ENCODE peak calls at places on chromosomes 2 and 18, in nine cellular contexts. E is pancreas, U is adrenal gland, T is ascending aorta, J is lower lobe of right lung, F is PC-9, O is spleen, G is neural progenitor cell, Z is GM23338. A is an unnamed sample. For H3K4me1, the result is how much of the 10 kb centered on the place peaks cover.

GRCh38 chr18:25352629-25353005 is 651 bp upstream of the ZNF521 start:
- DNase-seq in E (no peak), U (no peak), T (no peak), J (no peak), F (no peak), O (no peak), G (no peak), Z (no peak), A (no peak)

GRCh38 chr2:124317628-124318027 is 292.5 kb downstream of the CNTNAP5 start:
- DNase-seq in E (no peak), U (no peak), T (no peak), J (no peak), F (no peak), O (no peak), G (no peak), Z (no peak), A (no peak)

GRCh38 chr2:214096200-214096599 is 314.7 kb upstream of the VWC2L start:
- DNase-seq in E (no peak), U (no peak), T (no peak), J (no peak), F (no peak), O (no peak), G (no peak), Z (no peak), A (no peak)

GRCh38 chr2:20224191-20224715 is 677 bp downstream of the SDC1 start:
- DNase-seq in E (no peak), U (no peak), T (no peak), J (no peak), F (peak), O (no peak), G (peak), Z (no peak), A (no peak)

GRCh38 chr2:164843346-164843841 is 1.8 kb upstream of the COBLL1 start:
- DNase-seq in E (no peak), U (no peak), T (no peak), J (no peak), F (no peak), O (no peak), G (no peak), Z (no peak), A (no peak)

GRCh38 chr18:44799422-44800421 is 119.0 kb downstream of the SETBP1 start:
- DNase-seq in E (no peak), U (no peak), T (no peak), J (no peak), F (no peak), O (no peak), G (no peak), Z (no peak), A (no peak)

GRCh38 chr2:61900246-61900645 is 5.2 kb upstream of the COMMD1 start:
- DNase-seq in E (no peak), U (no peak), T (no peak), J (no peak), F (no peak), O (no peak), G (no peak), Z (no peak), A (no peak)

GRCh38 chr2:217926801-217927200 is 76.0 kb downstream of the TNS1 start:
- DNase-seq in E (peak), U (no peak), T (no peak), J (no peak), F (no peak), O (no peak), G (no peak), Z (no peak), A (no peak)

GRCh38 chr18:58714259-58714658 is 43.0 kb downstream of the MALT1 start:
- DNase-seq in E (no peak), U (no peak), T (no peak), J (no peak), F (no peak), O (no peak), G (no peak), Z (no peak), A (no peak)

GRCh38 chr2:176491172-176491904 is 222.1 kb downstream of the MTX2 start:
- DNase-seq in E (no peak), U (no peak), T (no peak), J (no peak), F (peak), O (no peak), G (no peak), Z (peak), A (no peak)

GRCh38 chr2:176492583-176492982 is 223.3 kb downstream of the MTX2 start:
- DNase-seq in E (no peak), U (no peak), T (no peak), J (no peak), F (no peak), O (no peak), G (no peak), Z (no peak), A (no peak)

GRCh38 chr2:176488446-176488845 is 219.2 kb downstream of the MTX2 start:
- DNase-seq in E (no peak), U (no peak), T (no peak), J (no peak), F (no peak), O (no peak), G (no peak), Z (no peak), A (no peak)

GRCh38 chr2:176493221-176493825 is 224.1 kb downstream of the MTX2 start:
- DNase-seq in E (no peak), U (no peak), T (no peak), J (no peak), F (no peak), O (no peak), G (no peak), Z (no peak), A (no peak)

DNA sequence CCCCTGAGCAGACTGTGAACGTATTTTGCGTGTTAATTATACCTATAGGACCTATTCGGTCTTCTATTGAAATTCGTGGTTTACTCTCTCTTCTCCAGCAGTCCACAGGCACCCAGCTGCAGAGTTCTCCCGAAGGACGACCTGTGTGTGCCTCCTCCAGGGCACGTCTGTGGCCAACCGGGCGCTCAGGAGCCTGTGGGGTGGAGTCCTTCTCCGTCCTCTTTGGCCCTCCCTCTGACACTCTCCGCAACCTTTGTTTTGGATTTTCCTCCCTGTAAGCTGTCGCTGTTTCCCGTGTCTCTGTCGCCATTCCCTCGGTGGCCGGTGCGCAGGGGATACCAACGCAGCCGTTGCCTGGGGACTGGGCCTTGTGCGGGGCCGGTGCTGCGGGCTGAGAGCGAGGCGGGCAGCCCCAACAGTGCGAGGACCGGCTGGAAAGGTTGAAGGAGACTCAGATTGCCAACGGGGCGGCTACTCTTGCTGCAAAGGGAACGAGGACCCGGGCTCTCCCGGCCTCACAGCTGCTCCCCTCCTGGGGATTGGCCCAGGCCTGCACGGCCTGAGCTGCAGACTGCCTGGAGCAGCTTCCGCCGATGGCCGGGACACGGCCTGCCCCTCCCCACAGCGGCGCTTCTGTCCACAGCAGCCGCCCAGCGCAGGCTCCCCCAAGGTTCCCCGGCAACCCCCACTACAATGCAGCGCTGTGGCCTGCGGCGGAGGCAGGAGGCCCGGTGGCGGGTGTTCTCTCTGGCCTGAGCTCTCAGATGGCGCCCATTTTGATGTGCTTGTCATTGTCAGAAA is 221.0 kb downstream of the MTX2 start:
- DNase-seq in E (peak), U (peak), T (no peak), J (no peak), F (peak), O (no peak), G (peak), Z (peak), A (no peak)
- H3K27ac ChIP-seq in E (no peak), U (no peak), T (no peak), J (no peak), F (no peak), O (peak), G (no peak), Z (no peak), A (peak)

GRCh38 chr2:233255151-233255550 is 3.7 kb downstream of the ATG16L1 start:
- DNase-seq in E (no peak), U (no peak), T (no peak), J (no peak), F (no peak), O (no peak), G (no peak), Z (no peak), A (no peak)

GRCh38 chr2:233256048-233256447 is 4.6 kb downstream of the ATG16L1 start:
- DNase-seq in E (no peak), U (no peak), T (no peak), J (no peak), F (no peak), O (no peak), G (no peak), Z (no peak), A (no peak)

GRCh38 chr2:233259745-233260144 is 8.3 kb downstream of the ATG16L1 start:
- DNase-seq in E (no peak), U (no peak), T (no peak), J (no peak), F (no peak), O (no peak), G (no peak), Z (no peak), A (no peak)

GRCh38 chr2:233261819-233262555 is 10.5 kb downstream of the ATG16L1 start:
- DNase-seq in E (no peak), U (no peak), T (no peak), J (no peak), F (no peak), O (no peak), G (no peak), Z (no peak), A (no peak)

DNA sequence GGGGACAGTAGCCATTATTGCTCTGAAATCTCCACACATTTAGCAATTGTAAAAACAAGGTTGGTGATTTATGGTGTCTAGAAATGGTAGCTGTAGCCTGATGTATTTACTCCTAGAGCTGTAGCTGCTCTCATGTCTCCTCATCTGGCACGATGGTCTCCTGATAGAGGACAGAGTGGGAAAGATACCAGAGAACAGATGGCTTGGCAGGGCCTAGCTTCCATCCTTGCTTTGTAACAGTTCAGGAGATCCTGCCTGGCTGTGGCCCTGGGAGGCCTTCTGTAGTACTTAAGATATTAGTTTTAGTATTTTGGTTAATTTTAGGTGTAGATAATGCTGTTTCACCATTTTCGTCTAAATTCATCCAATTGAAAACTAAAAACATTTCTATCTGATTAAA is 6.7 kb downstream of the ATG16L1 start:
- DNase-seq in E (no peak), U (no peak), T (no peak), J (no peak), F (no peak), O (no peak), G (no peak), Z (no peak), A (no peak)
- H3K4me1 ChIP-seq in E (under half), U (under half), T (under half), J (under half), F (under half), O (half or more), G (under half), Z (under half), A (under half)

GRCh38 chr2:85310330-85310729 is 17.5 kb downstream of the TGOLN2 start:
- DNase-seq in E (no peak), U (no peak), T (no peak), J (no peak), F (no peak), O (no peak), G (no peak), Z (peak), A (no peak)
- H3K27ac ChIP-seq in E (no peak), U (no peak), T (no peak), J (peak), F (no peak), O (peak), G (peak), Z (peak), A (peak)

DNA sequence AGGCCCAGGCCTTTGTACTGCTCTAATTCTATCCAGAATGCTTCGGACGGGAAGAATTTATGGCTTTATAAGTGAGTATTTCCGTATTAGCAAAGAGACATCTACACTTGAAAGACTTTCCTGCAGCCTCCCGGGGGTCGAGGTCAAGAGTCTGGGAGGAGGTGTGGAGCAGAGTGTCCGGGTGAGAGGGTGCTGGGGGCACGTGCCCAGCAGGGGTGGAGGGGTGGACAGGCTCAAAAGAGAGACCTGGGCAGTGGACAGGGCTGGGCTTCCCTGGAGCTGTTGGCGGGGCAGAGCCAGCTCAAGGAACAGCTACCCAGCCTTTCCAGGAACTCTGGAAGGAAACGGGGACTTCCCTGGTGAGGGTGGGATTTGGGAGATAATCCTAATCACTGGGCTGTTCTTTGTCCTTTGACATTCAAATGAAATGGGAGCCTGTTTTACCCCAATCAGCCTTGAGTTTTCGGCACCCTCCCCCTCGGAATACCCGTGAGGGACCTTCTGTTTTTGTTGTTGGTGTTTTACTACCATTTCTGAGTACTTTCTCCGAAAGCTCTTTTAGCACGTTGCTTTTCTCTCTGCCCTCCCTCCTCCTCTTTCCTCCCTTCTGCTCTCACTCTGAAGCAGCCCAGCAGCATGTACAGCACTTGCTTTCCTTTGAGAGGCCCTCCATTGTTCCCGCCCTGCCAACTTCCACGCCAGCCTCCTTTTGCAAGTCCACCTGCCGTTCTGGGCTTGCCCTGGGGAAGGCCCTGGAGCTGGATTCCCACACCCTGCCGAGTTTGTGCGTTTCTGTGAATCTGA is 164.7 kb downstream of the AGAP1 start:
- DNase-seq in E (no peak), U (no peak), T (no peak), J (peak), F (no peak), O (no peak), G (peak), Z (peak), A (no peak)
- H3K4me1 ChIP-seq in E (under half), U (under half), T (under half), J (under half), F (under half), O (under half), G (under half), Z (under half), A (under half)

GRCh38 chr2:39515897-39516346 is 78.8 kb upstream of the MAP4K3 start:
- DNase-seq in E (no peak), U (no peak), T (no peak), J (no peak), F (no peak), O (no peak), G (no peak), Z (no peak), A (no peak)
- H3K27ac ChIP-seq in E (no peak), U (no peak), T (no peak), J (no peak), F (no peak), O (peak), G (no peak), Z (peak), A (no peak)

DNA sequence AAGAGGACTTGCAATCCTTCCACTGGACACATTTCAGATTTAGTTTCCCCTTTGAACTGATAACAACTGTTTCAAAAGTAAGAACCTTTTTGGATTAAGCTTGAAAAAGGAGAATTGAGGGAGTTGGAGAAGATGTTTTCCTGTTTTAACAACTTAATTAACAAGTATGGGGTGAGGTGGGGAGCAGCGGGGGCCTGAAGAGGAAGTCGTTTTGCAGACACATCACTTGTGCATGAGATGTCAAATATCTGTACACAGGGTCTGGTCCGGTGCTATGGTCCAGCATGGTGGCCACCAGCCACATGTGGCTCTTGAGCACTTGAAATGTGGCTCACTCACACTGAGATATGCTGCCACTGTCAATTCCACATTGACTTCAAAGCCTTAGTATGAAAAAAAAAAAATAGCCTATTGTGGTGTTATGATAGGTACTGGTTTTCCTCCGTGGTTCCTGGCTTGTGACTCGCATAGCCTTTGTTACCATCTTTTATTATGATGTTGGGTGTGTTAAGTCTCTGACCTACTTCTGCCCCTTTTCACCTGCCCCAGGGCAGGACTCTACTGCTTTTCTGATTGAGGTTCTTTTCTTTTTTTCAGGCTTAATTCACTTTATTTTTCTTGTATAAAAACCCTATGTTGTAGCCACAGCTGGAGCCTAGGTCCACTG is 205.5 kb downstream of the BCL2 start:
- DNase-seq in E (no peak), U (no peak), T (no peak), J (no peak), F (no peak), O (no peak), G (no peak), Z (no peak), A (no peak)
- H3K4me1 ChIP-seq in E (under half), U (under half), T (under half), J (under half), F (under half), O (under half), G (under half), Z (under half), A (under half)

GRCh38 chr18:22211660-22212059 is 42.3 kb downstream of the GATA6 start:
- DNase-seq in E (no peak), U (peak), T (no peak), J (no peak), F (no peak), O (no peak), G (no peak), Z (no peak), A (no peak)
- H3K27ac ChIP-seq in E (peak), U (peak), T (no peak), J (no peak), F (no peak), O (no peak), G (no peak), Z (no peak), A (no peak)

DNA sequence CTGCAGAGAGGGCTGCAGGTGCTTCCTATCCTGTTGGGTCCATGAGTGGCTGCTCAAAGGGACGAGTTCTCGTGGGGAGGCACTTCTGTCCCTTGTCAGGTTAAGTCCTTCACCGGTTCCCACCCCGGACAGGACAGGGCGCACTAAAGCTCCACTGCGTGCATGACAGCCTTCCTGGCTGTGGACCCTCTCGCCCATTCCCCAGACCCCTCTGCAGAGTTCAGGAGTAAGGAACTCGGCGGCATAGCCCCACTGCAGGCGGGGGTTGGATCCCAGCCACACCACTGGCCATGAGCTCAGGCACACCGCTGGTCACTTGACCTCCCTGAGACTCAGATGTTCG is 147.5 kb upstream of the ID2 start:
- DNase-seq in E (no peak), U (no peak), T (no peak), J (no peak), F (no peak), O (no peak), G (no peak), Z (no peak), A (no peak)
- H3K4me1 ChIP-seq in E (under half), U (under half), T (under half), J (half or more), F (under half), O (half or more), G (under half), Z (under half), A (under half)